ENCODE peak calls at places on chromosomes 6 and 20, in eight cellular contexts. Y, G, U, F, I, B, A and M are unnamed samples.

GRCh38 chr6:51464956-51465355 is 622.5 kb downstream of the PKHD1 start:
- DNase-seq in Y (no peak), G (no peak), U (no peak), F (no peak), I (no peak), B (peak; percentile 70), A (no peak), M (no peak)

GRCh38 chr6:9401936-9402335 is 966.6 kb upstream of the SLC35B3 start:
- DNase-seq in Y (no peak), G (no peak), U (no peak), F (no peak), I (no peak), B (no peak), A (no peak), M (no peak)

GRCh38 chr6:98775205-98775604 is 59.2 kb upstream of the POU3F2 start:
- DNase-seq in Y (no peak), G (no peak), U (no peak), F (no peak), I (no peak), B (peak; percentile 12), A (no peak), M (no peak)

GRCh38 chr6:55528624-55529023 is 50.4 kb downstream of the HMGCLL1 start:
- DNase-seq in Y (peak; percentile 19), G (peak; percentile 3), U (no peak), F (peak; percentile 35), I (no peak), B (no peak), A (peak; percentile 67), M (no peak)

GRCh38 chr6:12112540-12113189 is 100.6 kb downstream of the HIVEP1 start:
- DNase-seq in Y (no peak), G (peak; percentile 33), U (no peak), F (peak; percentile 18), I (no peak), B (no peak), A (no peak), M (no peak)

GRCh38 chr6:134295953-134296553 is 21.9 kb downstream of the SGK1 start:
- DNase-seq in Y (peak; percentile 42), G (peak; percentile 51), U (peak; percentile 18), F (peak; percentile 100), I (no peak), B (no peak), A (peak; percentile 92), M (no peak)

GRCh38 chr6:157260735-157261134 is 62.6 kb downstream of the TMEM242 start:
- DNase-seq in Y (no peak), G (no peak), U (no peak), F (no peak), I (no peak), B (no peak), A (no peak), M (no peak)

GRCh38 chr20:37990571-37991151 is 42.6 kb downstream of the TTI1 start:
- DNase-seq in Y (peak; percentile 88), G (peak; percentile 89), U (peak; percentile 67), F (peak; percentile 84), I (peak; percentile 6), B (peak; percentile 68), A (peak; percentile 52), M (no peak)

GRCh38 chr6:162442675-162443074 is 284.9 kb downstream of the PRKN start:
- DNase-seq in Y (no peak), G (no peak), U (no peak), F (no peak), I (no peak), B (peak; percentile 60), A (peak; percentile 28), M (peak; percentile 16)

DNA sequence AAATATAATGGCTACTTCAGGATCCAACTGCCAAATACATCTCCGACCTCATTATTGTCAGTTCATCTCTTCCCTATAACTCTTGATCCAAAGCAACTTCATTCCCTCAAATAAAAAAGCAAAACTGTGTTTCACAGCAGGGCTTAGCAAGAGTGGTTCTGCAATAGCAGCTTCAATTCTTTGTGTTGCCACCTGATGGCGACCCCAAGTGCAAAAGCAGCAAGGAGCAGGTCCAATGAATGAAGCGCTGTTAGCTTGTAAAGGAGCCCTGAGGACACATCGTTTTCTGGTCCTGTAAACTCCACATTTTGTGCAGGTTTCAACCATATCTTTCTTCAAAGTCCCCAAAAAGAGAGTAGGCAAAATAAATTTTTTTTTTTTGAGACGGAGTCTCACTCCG is 19.6 kb downstream of the RTN4IP1 start:
- DNase-seq in Y (no peak), G (no peak), U (peak; percentile 64), F (no peak), I (no peak), B (peak; percentile 47), A (peak; percentile 36), M (no peak)
- TF ChIP-seq CTCF in Y (peak; percentile 73), G (no peak), U (peak; percentile 66), F (peak; percentile 53), I (no peak), B (peak; percentile 20), A (peak; percentile 40), M (peak; percentile 51)

GRCh38 chr6:160679402-160679769 is 15.3 kb upstream of the LPA start:
- DNase-seq in Y (no peak), G (no peak), U (no peak), F (no peak), I (no peak), B (peak; percentile 8), A (no peak), M (peak; percentile 62)
- TF ChIP-seq CTCF in Y (no peak), G (no peak), U (no peak), F (peak; percentile 8), I (no peak), B (peak; percentile 2), A (no peak), M (peak; percentile 69)

GRCh38 chr6:124792386-124792785 is 169.9 kb upstream of the RNF217 start:
- DNase-seq in Y (no peak), G (no peak), U (no peak), F (no peak), I (no peak), B (no peak), A (no peak), M (no peak)

GRCh38 chr6:124799638-124800037 is 162.6 kb upstream of the RNF217 start:
- DNase-seq in Y (no peak), G (no peak), U (no peak), F (no peak), I (no peak), B (no peak), A (no peak), M (no peak)

GRCh38 chr6:124798942-124799496 is 163.2 kb upstream of the RNF217 start:
- DNase-seq in Y (no peak), G (no peak), U (no peak), F (no peak), I (no peak), B (no peak), A (no peak), M (no peak)

GRCh38 chr6:124793406-124793805 is 168.8 kb upstream of the RNF217 start:
- DNase-seq in Y (no peak), G (no peak), U (no peak), F (no peak), I (no peak), B (no peak), A (no peak), M (no peak)

GRCh38 chr6:124795879-124796838 is 166.1 kb upstream of the RNF217 start:
- DNase-seq in Y (no peak), G (no peak), U (no peak), F (peak; percentile 38), I (no peak), B (peak; percentile 71), A (peak; percentile 4), M (peak; percentile 22)
- TF ChIP-seq CTCF in Y (peak; percentile 24), G (no peak), U (no peak), F (peak; percentile 86), I (no peak), B (peak; percentile 37), A (peak; percentile 17), M (peak; percentile 71)

GRCh38 chr20:40606660-40607059 is 82.4 kb downstream of the MAFB start:
- DNase-seq in Y (no peak), G (no peak), U (no peak), F (no peak), I (no peak), B (no peak), A (no peak), M (no peak)
- TF ChIP-seq CTCF in Y (no peak), G (no peak), U (no peak), F (no peak), I (no peak), B (peak; percentile 18), A (no peak), M (no peak)

GRCh38 chr6:108027054-108027453 is 47.5 kb downstream of the OSTM1 start:
- DNase-seq in Y (no peak), G (no peak), U (no peak), F (no peak), I (no peak), B (no peak), A (no peak), M (no peak)

GRCh38 chr6:108027594-108027993 is 46.9 kb downstream of the OSTM1 start:
- DNase-seq in Y (no peak), G (no peak), U (no peak), F (no peak), I (no peak), B (no peak), A (peak; percentile 3), M (no peak)

GRCh38 chr6:108029226-108029921 is 45.2 kb downstream of the OSTM1 start:
- DNase-seq in Y (no peak), G (no peak), U (no peak), F (no peak), I (no peak), B (no peak), A (no peak), M (no peak)

GRCh38 chr6:108030223-108030622 is 44.3 kb downstream of the OSTM1 start:
- DNase-seq in Y (no peak), G (no peak), U (no peak), F (no peak), I (no peak), B (no peak), A (no peak), M (no peak)

DNA sequence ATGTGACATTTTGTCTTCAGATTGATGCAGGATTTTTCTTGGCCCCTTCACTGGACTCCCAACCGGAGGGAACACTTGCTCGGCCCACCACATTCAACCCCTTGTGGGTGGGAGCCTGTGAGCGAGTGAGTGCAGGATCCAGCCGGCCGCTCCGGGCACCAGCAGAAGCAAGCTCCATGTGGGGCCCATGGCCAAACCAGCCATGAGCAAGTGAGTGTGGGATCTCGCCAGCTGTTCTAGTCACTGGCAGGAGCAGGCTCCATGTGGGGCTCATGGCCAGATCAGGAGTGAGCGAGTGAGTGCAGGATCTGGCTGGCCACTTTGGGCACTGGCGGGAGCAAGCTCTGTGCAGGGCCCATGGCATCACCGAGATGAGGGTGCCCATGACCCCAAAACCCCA is 42.6 kb downstream of the OSTM1 start:
- DNase-seq in Y (no peak), G (no peak), U (no peak), F (no peak), I (no peak), B (no peak), A (no peak), M (no peak)
- TF ChIP-seq CTCF in Y (no peak), G (no peak), U (no peak), F (no peak), I (no peak), B (no peak), A (no peak), M (no peak)

GRCh38 chr6:81734081-81734480 is 18.4 kb downstream of the TENT5A start:
- DNase-seq in Y (no peak), G (no peak), U (no peak), F (no peak), I (no peak), B (no peak), A (no peak), M (no peak)
- TF ChIP-seq CTCF in Y (peak; percentile 27), G (no peak), U (no peak), F (no peak), I (no peak), B (peak; percentile 14), A (no peak), M (no peak)